ENCODE peak calls at places on chromosomes 4 and X, in six cellular contexts. A is progenitor cell of endocrine pancreas; E is fibroblast of lung; U is T-helper 2 cell; I is right cardiac atrium; G is CD8-positive, alpha-beta T cell. Z is an unnamed sample.

GRCh38 chrX:39756086-39756883 is 341.5 kb downstream of the BCOR start:
- DNase-seq in A (no peak), E (no peak), U (no peak), I (no peak), G (no peak), Z (no peak)

GRCh38 chrX:74613350-74614192 is 853 bp downstream of the RLIM start:
- DNase-seq in A (no peak), E (peak), U (peak), I (no peak), G (peak), Z (no peak)

GRCh38 chrX:1592863-1593201 is 1.4 kb downstream of the AKAP17A start:
- DNase-seq in A (no peak), E (no peak), U (no peak), I (no peak), G (no peak), Z (no peak)

GRCh38 chr4:13108096-13108495 is 376.0 kb downstream of the RAB28 start:
- DNase-seq in A (no peak), E (no peak), U (no peak), I (no peak), G (no peak), Z (no peak)

GRCh38 chr4:23333946-23334878 is 555.6 kb downstream of the PPARGC1A start:
- DNase-seq in A (no peak), E (peak), U (peak), I (no peak), G (peak), Z (no peak)

GRCh38 chr4:185201983-185202962 is 1.5 kb downstream of the CFAP97 start:
- DNase-seq in A (no peak), E (peak), U (peak), I (no peak), G (no peak), Z (no peak)

GRCh38 chr4:88619973-88620372 is 27.7 kb downstream of the HERC3 start:
- DNase-seq in A (no peak), E (peak), U (no peak), I (no peak), G (no peak), Z (no peak)

GRCh38 chrX:14899607-14900006 is 26.4 kb downstream of the MOSPD2 start:
- DNase-seq in A (no peak), E (peak), U (peak), I (no peak), G (no peak), Z (no peak)

GRCh38 chr4:164815711-164816110 is 61.3 kb upstream of the APELA start:
- DNase-seq in A (no peak), E (no peak), U (no peak), I (no peak), G (no peak), Z (no peak)

GRCh38 chr4:138636791-138637190 is 378.8 kb upstream of the NOCT start:
- DNase-seq in A (no peak), E (no peak), U (no peak), I (no peak), G (no peak), Z (no peak)

GRCh38 chr4:7498406-7499200 is 63.9 kb upstream of the PSAPL1 start:
- DNase-seq in A (no peak), E (no peak), U (no peak), I (no peak), G (no peak), Z (no peak)

GRCh38 chr4:1748465-1748995 is 27.2 kb downstream of the TACC3 start:
- DNase-seq in A (peak), E (peak), U (peak), I (peak), G (peak), Z (peak)